ENCODE peak calls at places on chromosomes 13 and 19, in six cellular contexts. G is ovary; Q is neuronal stem cell; J is right atrium auricular region; A is CD8-positive, alpha-beta memory T cell; E is suprapubic skin. S is an unnamed sample. For H3K9me3, the result is how much of the 10 kb centered on the place peaks cover.

GRCh38 chr19:17089238-17089637 is 13.7 kb downstream of the MYO9B start:
- DNase-seq in G (no peak), Q (no peak), J (no peak), A (no peak), E (no peak), S (no peak)

GRCh38 chr13:20177049-20177831 is 15.5 kb downstream of the GJB2 start:
- DNase-seq in G (no peak), Q (no peak), J (no peak), A (no peak), E (no peak), S (no peak)

GRCh38 chr13:94968757-94969086 is 256.4 kb upstream of the SOX21 start:
- DNase-seq in G (no peak), Q (peak), J (no peak), A (no peak), E (no peak), S (no peak)

GRCh38 chr19:33214621-33215020 is 11.0 kb downstream of the SLC7A10 start:
- DNase-seq in G (no peak), Q (no peak), J (no peak), A (no peak), E (no peak), S (no peak)

GRCh38 chr13:44622701-44623100 is 46.6 kb upstream of the TSC22D1 start:
- DNase-seq in G (no peak), Q (no peak), J (no peak), A (no peak), E (no peak), S (no peak)

GRCh38 chr19:15241259-15241658 is 9.0 kb upstream of the EPHX3 start:
- DNase-seq in G (no peak), Q (no peak), J (no peak), A (no peak), E (no peak), S (no peak)

GRCh38 chr19:19209372-19209771 is 2.4 kb upstream of the NCAN start:
- DNase-seq in G (no peak), Q (no peak), J (no peak), A (no peak), E (no peak), S (no peak)

GRCh38 chr19:42279902-42280760 is 11.1 kb downstream of the CIC start:
- DNase-seq in G (peak), Q (peak), J (peak), A (peak), E (peak), S (no peak)

GRCh38 chr13:68359105-68359504 is 1129.0 kb upstream of the PCDH9 start:
- DNase-seq in G (no peak), Q (no peak), J (no peak), A (no peak), E (no peak), S (no peak)

GRCh38 chr19:391726-392374 is 17.1 kb downstream of the C2CD4C start:
- DNase-seq in G (no peak), Q (no peak), J (no peak), A (no peak), E (no peak), S (no peak)

GRCh38 chr13:66171821-66172220 is 1058.3 kb downstream of the PCDH9 start:
- DNase-seq in G (no peak), Q (no peak), J (no peak), A (no peak), E (no peak), S (no peak)

GRCh38 chr13:99971576-99972189 is at the start of gene ZIC5:
- DNase-seq in G (no peak), Q (peak), J (no peak), A (no peak), E (no peak), S (no peak)

GRCh38 chr13:70792121-70792520 is 683.9 kb upstream of the KLHL1 start:
- DNase-seq in G (no peak), Q (no peak), J (no peak), A (no peak), E (no peak), S (no peak)

GRCh38 chr19:29587059-29587458 is 19.0 kb upstream of the POP4 start:
- DNase-seq in G (no peak), Q (no peak), J (no peak), A (no peak), E (no peak), S (no peak)

GRCh38 chr13:30429721-30430694 is 7.7 kb downstream of the UBE2L5 start:
- DNase-seq in G (no peak), Q (no peak), J (no peak), A (no peak), E (no peak), S (no peak)

GRCh38 chr19:1101337-1101698 is 2.5 kb upstream of the GPX4 start:
- DNase-seq in G (no peak), Q (no peak), J (peak), A (no peak), E (no peak), S (no peak)

GRCh38 chr13:93233997-93234416 is 7.4 kb downstream of the GPC6 start:
- DNase-seq in G (no peak), Q (no peak), J (no peak), A (no peak), E (no peak), S (no peak)

GRCh38 chr19:57075801-57076492 is 43.8 kb upstream of the USP29 start:
- DNase-seq in G (no peak), Q (no peak), J (no peak), A (no peak), E (no peak), S (no peak)

GRCh38 chr19:17289489-17289888 is 7.8 kb downstream of the ANKLE1 start:
- DNase-seq in G (peak), Q (peak), J (no peak), A (no peak), E (no peak), S (no peak)

GRCh38 chr13:85798999-85799646 is at the start of gene SLITRK6:
- DNase-seq in G (no peak), Q (peak), J (no peak), A (no peak), E (no peak), S (no peak)

GRCh38 chr19:10760268-10760944 is 42.5 kb downstream of the DNM2 start:
- DNase-seq in G (no peak), Q (no peak), J (no peak), A (peak), E (no peak), S (no peak)

GRCh38 chr13:51373451-51373850 is 34.0 kb downstream of the SERPINE3 start:
- DNase-seq in G (no peak), Q (no peak), J (no peak), A (no peak), E (no peak), S (no peak)

GRCh38 chr19:6259312-6259861 is 20.4 kb downstream of the MLLT1 start:
- DNase-seq in G (peak), Q (no peak), J (no peak), A (no peak), E (no peak), S (no peak)

GRCh38 chr13:67063036-67063435 is 167.1 kb downstream of the PCDH9 start:
- DNase-seq in G (no peak), Q (no peak), J (no peak), A (no peak), E (no peak), S (no peak)

GRCh38 chr19:38452430-38453366 is 19.2 kb downstream of the RYR1 start:
- DNase-seq in G (no peak), Q (no peak), J (no peak), A (no peak), E (no peak), S (no peak)

GRCh38 chr19:55552620-55553019 is 7.3 kb upstream of the SBK3 start:
- DNase-seq in G (peak), Q (no peak), J (no peak), A (no peak), E (no peak), S (no peak)

GRCh38 chr13:85543144-85543543 is 256.1 kb downstream of the SLITRK6 start:
- DNase-seq in G (no peak), Q (no peak), J (no peak), A (no peak), E (no peak), S (no peak)

GRCh38 chr13:91014696-91015095 is 332.8 kb upstream of the MIR17HG start:
- DNase-seq in G (no peak), Q (no peak), J (no peak), A (no peak), E (no peak), S (no peak)

GRCh38 chr13:28579334-28579733 is 79.6 kb upstream of the POMP start:
- DNase-seq in G (no peak), Q (no peak), J (no peak), A (no peak), E (no peak), S (no peak)

DNA sequence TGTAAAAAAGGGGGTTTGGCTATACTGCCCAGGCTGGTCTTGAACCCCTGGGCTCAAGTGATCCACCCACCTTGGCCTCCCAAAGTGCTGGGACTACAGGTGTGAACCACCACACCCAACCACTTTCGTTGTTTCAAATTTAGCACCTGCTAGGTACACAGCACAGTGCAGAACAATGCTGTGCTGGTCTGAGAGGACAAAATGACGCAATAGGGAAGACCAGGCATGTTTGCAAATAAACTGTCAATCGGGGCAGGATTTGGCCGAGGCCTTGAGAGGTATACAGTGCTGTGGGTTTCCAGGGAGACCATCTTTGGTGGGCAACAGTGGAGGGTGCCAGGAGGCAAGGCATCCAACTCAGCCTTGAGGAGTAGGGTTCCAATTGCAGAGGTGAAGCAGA is 37.0 kb downstream of the ATP12A start:
- DNase-seq in G (no peak), Q (no peak), J (no peak), A (no peak), E (no peak), S (no peak)
- H3K27ac ChIP-seq in G (no peak), Q (no peak), J (no peak), A (no peak), E (no peak), S (no peak)

GRCh38 chr13:40876020-40876738 is 86.8 kb downstream of the SLC25A15 start:
- DNase-seq in G (no peak), Q (no peak), J (no peak), A (no peak), E (no peak), S (no peak)

GRCh38 chr13:40878321-40878720 is 88.9 kb downstream of the SLC25A15 start:
- DNase-seq in G (no peak), Q (no peak), J (no peak), A (no peak), E (no peak), S (no peak)

GRCh38 chr13:40875048-40875447 is 85.6 kb downstream of the SLC25A15 start:
- DNase-seq in G (no peak), Q (no peak), J (no peak), A (no peak), E (no peak), S (no peak)

GRCh38 chr13:40875583-40875982 is 86.2 kb downstream of the SLC25A15 start:
- DNase-seq in G (no peak), Q (no peak), J (no peak), A (no peak), E (no peak), S (no peak)

DNA sequence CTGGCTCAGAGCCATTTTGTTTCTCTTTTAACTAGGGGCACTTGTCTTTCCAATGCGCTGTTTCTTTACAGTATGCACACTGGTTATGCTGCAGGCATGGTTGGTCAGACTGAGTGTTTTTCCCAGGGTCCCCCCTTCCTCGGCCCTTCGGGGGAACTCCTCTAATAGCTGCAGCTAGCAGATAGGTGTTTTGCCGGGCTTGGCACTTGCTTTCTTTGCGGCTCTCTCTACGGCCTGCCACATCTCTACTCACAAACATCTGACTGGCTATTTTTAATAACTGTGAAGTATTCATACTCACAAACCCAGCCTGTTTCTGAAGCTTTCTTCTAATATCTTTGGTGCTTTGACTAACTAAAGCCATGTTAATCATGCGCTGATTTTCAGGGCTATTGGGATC is 89.4 kb downstream of the SLC25A15 start:
- DNase-seq in G (no peak), Q (no peak), J (no peak), A (no peak), E (no peak), S (no peak)
- H3K9me3 ChIP-seq in G (under half), Q (under half), J (under half), A (under half), E (under half), S (under half)

GRCh38 chr19:49855277-49855675 is 4.3 kb downstream of the PTOV1 start:
- DNase-seq in G (peak), Q (no peak), J (no peak), A (no peak), E (no peak), S (no peak)
- H3K27ac ChIP-seq in G (no peak), Q (no peak), J (no peak), A (no peak), E (no peak), S (no peak)

GRCh38 chr19:51891193-51891747 is 3.5 kb upstream of the ZNF577 start:
- DNase-seq in G (no peak), Q (no peak), J (no peak), A (no peak), E (no peak), S (no peak)
- H3K9me3 ChIP-seq in G (under half), Q (under half), J (half or more), A (half or more), E (under half), S (under half)

GRCh38 chr19:51125421-51126075 is 842 bp downstream of the SIGLEC9 start:
- DNase-seq in G (peak), Q (no peak), J (no peak), A (no peak), E (peak), S (no peak)
- H3K27ac ChIP-seq in G (no peak), Q (no peak), J (peak), A (no peak), E (no peak), S (no peak)

DNA sequence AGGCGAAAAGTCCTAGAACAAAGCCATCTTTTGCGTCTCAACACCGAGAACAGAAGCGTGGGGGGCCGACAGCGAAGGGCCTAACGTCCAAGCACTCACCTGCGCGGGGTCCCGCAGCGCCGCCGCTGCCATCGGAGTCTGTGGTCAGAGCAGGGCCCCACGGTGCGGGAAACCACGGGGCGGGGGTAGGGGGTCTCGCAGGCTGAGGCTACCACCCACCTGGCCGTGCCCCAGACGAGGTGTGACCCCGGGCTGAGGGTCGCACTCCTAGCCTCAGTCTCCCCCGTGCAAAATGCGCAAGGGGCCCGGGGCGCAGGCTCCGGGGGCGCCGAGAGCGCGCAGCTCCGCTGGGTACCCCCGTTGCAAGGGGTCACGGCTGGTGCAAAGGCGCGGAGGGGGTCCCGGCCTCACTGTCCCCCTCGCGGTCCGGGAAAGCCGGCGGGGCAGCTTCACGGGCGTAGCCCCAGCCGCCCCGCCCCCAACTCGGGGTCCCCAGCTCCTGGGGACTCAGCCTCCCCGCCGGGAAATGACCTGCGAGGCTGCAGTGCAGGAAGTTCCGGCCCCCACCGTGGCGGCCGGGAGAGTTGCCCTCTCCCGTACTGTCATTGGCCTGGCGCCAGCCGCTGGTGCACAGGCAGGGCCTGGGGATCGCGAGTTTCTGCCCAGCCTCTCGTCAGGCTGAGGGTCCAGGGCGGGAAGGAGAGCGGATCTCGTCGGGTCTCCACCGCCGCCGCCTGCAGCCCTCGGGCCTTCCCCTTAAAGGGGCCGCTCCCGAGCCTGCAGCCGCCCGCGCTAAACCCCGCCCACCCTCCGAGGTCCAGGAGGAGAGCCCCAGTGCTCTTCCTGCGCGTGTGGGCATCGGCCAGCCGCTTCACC is at the start of gene ZNF792:
- DNase-seq in G (peak), Q (peak), J (peak), A (peak), E (no peak), S (no peak)
- H3K9me3 ChIP-seq in G (under half), Q (under half), J (under half), A (under half), E (under half), S (under half)

DNA sequence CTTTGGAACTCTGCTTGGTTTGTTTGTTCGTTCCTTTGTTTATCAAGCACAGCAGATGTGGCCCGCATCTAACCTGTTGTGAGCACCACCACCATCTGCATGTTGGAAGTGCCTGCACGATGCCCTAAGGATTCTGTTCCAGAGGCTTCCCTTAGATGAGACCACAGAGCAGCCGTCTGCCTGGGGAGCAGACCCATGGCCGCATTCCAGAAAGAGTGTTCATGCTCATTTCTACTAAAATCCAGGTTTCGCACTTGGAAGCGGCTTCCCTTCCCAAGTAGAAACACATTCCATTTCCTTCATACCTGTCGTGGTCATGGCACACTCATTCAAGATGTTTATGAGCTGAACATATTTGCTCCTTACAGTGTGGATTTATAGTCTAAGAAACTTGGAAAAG is 27.2 kb downstream of the COL4A2 start:
- DNase-seq in G (no peak), Q (no peak), J (no peak), A (no peak), E (no peak), S (no peak)
- H3K27ac ChIP-seq in G (no peak), Q (no peak), J (no peak), A (no peak), E (no peak), S (no peak)

S was measured in esophagus squamous epithelium.